ENCODE peak calls at places on chromosomes 5 and 9, in six cellular contexts. Q is MM.1S, Y is HCT116, S is OCI-LY7, B is GM23248, K is SK-N-SH. V is an unnamed sample. For H3K9me2, the result is how much of the 10 kb centered on the place peaks cover.

GRCh38 chr9:12775373-12775962 is 648 bp downstream of the LURAP1L start:
- DNase-seq in Q (peak), S (no peak), B (peak), Y (no peak), K (peak), V (peak)

GRCh38 chr9:120413121-120414048 is 166.6 kb downstream of the CDK5RAP2 start:
- DNase-seq in Q (no peak), K (peak), Y (no peak), S (no peak), B (no peak), V (peak)

GRCh38 chr5:56110646-56111403 is 116.1 kb upstream of the IL6ST start:
- DNase-seq in Q (no peak), K (no peak), Y (no peak), S (no peak), B (peak), V (no peak)

GRCh38 chr5:157855404-157855994 is 3.4 kb downstream of the CLINT1 start:
- DNase-seq in Y (peak), Q (no peak), S (peak), K (peak), B (peak), V (peak)

GRCh38 chr9:4366649-4367330 is 66.9 kb upstream of the GLIS3 start:
- DNase-seq in K (peak), B (peak), Y (peak), Q (peak), S (peak), V (peak)

GRCh38 chr9:136484153-136485048 is 1.6 kb upstream of the SEC16A start:
- DNase-seq in B (peak), Y (no peak), K (no peak), S (no peak), Q (no peak), V (no peak)

GRCh38 chr9:137298983-137299521 is 3.0 kb downstream of the NRARP start:
- DNase-seq in B (no peak), Q (no peak), K (no peak), S (no peak), Y (no peak), V (peak)

GRCh38 chr5:33788922-33789321 is 102.9 kb downstream of the ADAMTS12 start:
- DNase-seq in B (peak), K (no peak), Y (no peak), Q (no peak), S (no peak), V (no peak)

GRCh38 chr5:126846344-126846743 is 69.4 kb downstream of the LMNB1 start:
- DNase-seq in S (no peak), Y (no peak), B (peak), K (peak), Q (no peak), V (peak)

GRCh38 chr9:34125681-34126206 is 754 bp downstream of the DCAF12 start:
- DNase-seq in K (peak), S (no peak), B (peak), Y (no peak), Q (peak), V (peak)

GRCh38 chr5:124544366-124545055 is 201.9 kb downstream of the ZNF608 start:
- DNase-seq in Q (no peak), Y (peak), B (peak), K (no peak), S (peak), V (no peak)

GRCh38 chr5:100777680-100778281 is 125.3 kb downstream of the ST8SIA4 start:
- DNase-seq in Y (peak), B (peak), Q (peak), K (no peak), S (peak), V (no peak)

GRCh38 chr5:143649869-143650268 is 162.1 kb upstream of the HMHB1 start:
- DNase-seq in K (no peak), B (peak), Y (no peak), S (no peak), Q (peak), V (no peak)

GRCh38 chr9:134778841-134779411 is 101.7 kb upstream of the FCN2 start:
- DNase-seq in B (peak), Q (no peak), S (peak), Y (peak), K (peak), V (peak)

GRCh38 chr5:8606231-8606630 is 737.3 kb downstream of the MTRR start:
- DNase-seq in B (no peak), Q (no peak), K (no peak), Y (no peak), S (no peak), V (no peak)
- H3K9me2 ChIP-seq in B (under half), Q (under half), K (under half), Y (under half), S (under half), V (under half)

GRCh38 chr9:102995033-102995432 is at the start of gene CYLC2:
- DNase-seq in K (no peak), B (no peak), Q (no peak), S (no peak), Y (no peak), V (no peak)
- H3K9me2 ChIP-seq in K (under half), B (under half), Q (under half), S (under half), Y (under half), V (under half)

DNA sequence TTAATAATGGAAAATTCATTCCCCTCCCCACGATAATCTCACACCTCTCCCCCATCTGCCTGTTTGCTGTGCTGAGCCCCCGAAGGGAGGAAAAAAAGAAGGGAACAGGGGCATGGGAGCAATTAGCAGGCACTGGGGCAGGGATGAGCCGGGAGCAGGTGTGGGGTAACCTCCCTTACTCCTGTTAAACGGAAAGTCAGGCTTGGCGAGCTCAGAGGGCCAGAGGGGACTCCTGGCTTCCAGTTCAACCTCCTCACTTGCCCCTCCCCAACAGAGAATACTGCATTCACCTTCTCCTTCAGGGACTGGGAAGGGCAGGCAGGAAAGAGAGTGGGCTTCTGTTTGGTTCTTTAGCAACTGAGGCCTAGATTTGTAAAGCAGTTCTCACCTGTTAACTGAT is 1.6 kb downstream of the AFAP1L1 start:
- DNase-seq in Q (no peak), B (no peak), Y (no peak), S (no peak), K (no peak), V (peak)
- H3K9me2 ChIP-seq in Q (under half), B (under half), Y (under half), S (under half), K (under half), V (under half)

GRCh38 chr5:137995077-137995746 is 37.7 kb downstream of the FAM13B start:
- DNase-seq in Q (no peak), K (no peak), S (no peak), Y (no peak), B (peak), V (no peak)

GRCh38 chr5:137995747-137996123 is 37.1 kb downstream of the FAM13B start:
- DNase-seq in B (no peak), K (no peak), Y (no peak), S (no peak), Q (no peak), V (no peak)

GRCh38 chr5:137989419-137989818 is 43.5 kb downstream of the FAM13B start:
- DNase-seq in Y (no peak), B (no peak), K (no peak), Q (no peak), S (no peak), V (no peak)

GRCh38 chr5:137997726-137998213 is 35.1 kb downstream of the FAM13B start:
- DNase-seq in Y (no peak), Q (peak), S (peak), K (no peak), B (peak), V (no peak)

GRCh38 chr5:137994556-137994955 is 38.3 kb downstream of the FAM13B start:
- DNase-seq in K (no peak), S (no peak), Q (no peak), B (no peak), Y (no peak), V (no peak)
- H3K9me2 ChIP-seq in K (under half), S (under half), Q (under half), B (under half), Y (under half), V (under half)

GRCh38 chr9:72394061-72394460 is 29.1 kb upstream of the ZFAND5 start:
- DNase-seq in K (no peak), Q (no peak), Y (no peak), S (no peak), B (no peak), V (no peak)
- H3K9me2 ChIP-seq in K (under half), Q (under half), Y (under half), S (under half), B (under half), V (under half)

GRCh38 chr9:98985596-98985995 is 41.9 kb downstream of the COL15A1 start:
- DNase-seq in K (no peak), S (no peak), B (no peak), Q (no peak), Y (no peak), V (no peak)
- H3K9me2 ChIP-seq in K (under half), S (under half), B (under half), Q (under half), Y (under half), V (under half)

GRCh38 chr5:65264420-65264819 is 217.3 kb downstream of the ADAMTS6 start:
- DNase-seq in Y (no peak), S (no peak), B (no peak), Q (no peak), K (no peak), V (peak)
- H3K9me2 ChIP-seq in Y (under half), S (under half), B (under half), Q (under half), K (under half), V (under half)

GRCh38 chr5:137078171-137078665 is 420.9 kb downstream of the SPOCK1 start:
- DNase-seq in Y (peak), K (no peak), Q (no peak), B (peak), S (no peak), V (peak)
- H3K9me2 ChIP-seq in Y (under half), K (under half), Q (under half), B (under half), S (under half), V (under half)

GRCh38 chr5:179868541-179868940 is 9.9 kb upstream of the MRNIP start:
- DNase-seq in B (no peak), S (no peak), Y (no peak), K (peak), Q (no peak), V (no peak)

GRCh38 chr5:179866241-179867078 is 7.8 kb upstream of the MRNIP start:
- DNase-seq in Q (peak), Y (no peak), K (peak), B (no peak), S (peak), V (peak)

GRCh38 chr5:179867079-179867465 is 8.5 kb upstream of the MRNIP start:
- DNase-seq in K (peak), Y (no peak), Q (no peak), B (no peak), S (no peak), V (peak)

GRCh38 chr5:179869101-179869500 is 10.5 kb upstream of the MRNIP start:
- DNase-seq in Q (no peak), S (no peak), K (peak), Y (no peak), B (no peak), V (no peak)

DNA sequence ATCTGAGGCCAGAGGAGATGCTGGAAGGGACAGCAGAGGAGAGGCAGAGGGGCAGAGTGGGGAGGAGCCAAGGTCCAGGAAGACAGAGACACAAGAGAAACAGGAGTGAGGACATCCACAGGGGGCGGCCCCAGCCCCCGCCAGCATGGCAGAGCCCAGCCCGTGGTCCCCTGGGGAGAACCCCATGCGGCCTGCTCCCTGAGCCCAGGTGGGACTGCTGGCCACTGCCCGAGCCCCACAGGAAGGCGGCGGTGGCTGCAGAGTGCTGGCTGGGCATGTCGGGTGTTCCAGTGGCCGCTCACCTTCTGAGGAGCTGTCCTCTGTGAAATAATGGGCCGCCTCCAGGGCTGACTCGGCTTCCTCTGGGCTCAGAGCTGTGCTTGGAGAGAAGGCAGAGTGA is 8.9 kb upstream of the MRNIP start:
- DNase-seq in K (peak), Y (no peak), B (no peak), Q (no peak), S (no peak), V (no peak)
- H3K9me2 ChIP-seq in K (under half), Y (under half), B (under half), Q (under half), S (under half), V (under half)

V was measured in GM23338.